ENCODE peak calls at places on chromosome 11, in five cellular contexts. Z, E, H, P and A are unnamed samples.

GRCh38 chr11:73185680-73186293 is 32.3 kb upstream of the P2RY2 start:
- DNase-seq in P (no peak), E (no peak), Z (peak), H (no peak), A (no peak)

GRCh38 chr11:13278620-13279486 is 1.3 kb downstream of the BMAL1 start:
- DNase-seq in Z (no peak), E (peak), H (peak), P (no peak), A (peak)

GRCh38 chr11:12862761-12863469 is 146.2 kb upstream of the RASSF10 start:
- DNase-seq in E (peak), Z (no peak), H (peak), P (no peak), A (peak)

GRCh38 chr11:125286486-125286885 is 121.9 kb downstream of the PKNOX2 start:
- DNase-seq in P (no peak), H (no peak), Z (no peak), E (no peak), A (no peak)

GRCh38 chr11:46296520-46297448 is 19.3 kb downstream of the CREB3L1 start:
- DNase-seq in H (peak), E (peak), P (peak), Z (peak), A (peak)

GRCh38 chr11:73029408-73029807 is 112.7 kb downstream of the FCHSD2 start:
- DNase-seq in E (no peak), H (no peak), P (no peak), Z (no peak), A (peak)

GRCh38 chr11:7574491-7575129 is 60.8 kb downstream of the PPFIBP2 start:
- DNase-seq in H (peak), P (no peak), E (no peak), Z (no peak), A (peak)

GRCh38 chr11:8297781-8298440 is 34.2 kb upstream of the LMO1 start:
- DNase-seq in H (no peak), E (no peak), Z (no peak), P (no peak), A (no peak)

GRCh38 chr11:108768964-108769363 is 104.1 kb downstream of the DDX10 start:
- DNase-seq in E (no peak), P (no peak), H (no peak), Z (no peak), A (no peak)

GRCh38 chr11:8227156-8228152 is 36.2 kb downstream of the LMO1 start:
- DNase-seq in P (no peak), E (no peak), Z (no peak), H (peak), A (no peak)

GRCh38 chr11:24312464-24313238 is 184.2 kb upstream of the LUZP2 start:
- DNase-seq in H (peak), Z (no peak), E (no peak), P (no peak), A (no peak)

GRCh38 chr11:132453411-132453810 is 1078.9 kb downstream of the OPCML start:
- DNase-seq in P (no peak), H (no peak), Z (no peak), E (no peak), A (no peak)

GRCh38 chr11:82229346-82229745 is 504.3 kb downstream of the FAM181B start:
- DNase-seq in E (no peak), Z (peak), H (peak), P (peak), A (peak)

GRCh38 chr11:92457250-92457649 is 232.6 kb downstream of the FAT3 start:
- DNase-seq in H (no peak), Z (no peak), E (no peak), P (no peak), A (no peak)

GRCh38 chr11:105780781-105781525 is 171.1 kb downstream of the GRIA4 start:
- DNase-seq in E (no peak), H (no peak), Z (no peak), P (no peak), A (no peak)

GRCh38 chr11:1408346-1408745 is 18.6 kb downstream of the BRSK2 start:
- DNase-seq in Z (no peak), P (no peak), H (no peak), E (no peak), A (no peak)